ENCODE peak calls at places on chromosomes 11 and 22, in eight cellular contexts. One of them, this sample, is unnamed. For H3K4me1 and H3K9me3, the result is how much of the 10 kb centered on the place peaks cover.

GRCh38 chr11:1139441-1140066 is 18.2 kb upstream of the MUC5AC start:
- DNase-seq in psoas muscle: no peak
- DNase-seq in adipocyte: no peak
- DNase-seq in tibial nerve: no peak
- DNase-seq in lung: no peak
- DNase-seq in ovary: no peak
- DNase-seq in mammary epithelial cell: peak
- DNase-seq in endodermal cell: no peak
- DNase-seq in this sample: no peak

GRCh38 chr11:79018371-79018849 is 422.4 kb downstream of the TENM4 start:
- DNase-seq in endodermal cell: peak
- DNase-seq in adipocyte: peak
- DNase-seq in tibial nerve: no peak
- DNase-seq in lung: no peak
- DNase-seq in ovary: peak
- DNase-seq in mammary epithelial cell: no peak
- DNase-seq in psoas muscle: no peak
- DNase-seq in this sample: no peak

GRCh38 chr11:134355656-134356055 is 23.9 kb downstream of the GLB1L2 start:
- DNase-seq in lung: no peak
- DNase-seq in adipocyte: no peak
- DNase-seq in tibial nerve: no peak
- DNase-seq in endodermal cell: peak
- DNase-seq in mammary epithelial cell: no peak
- DNase-seq in psoas muscle: no peak
- DNase-seq in ovary: no peak
- DNase-seq in this sample: no peak

GRCh38 chr11:111419641-111420327 is 40.7 kb upstream of the POU2AF1 start:
- DNase-seq in endodermal cell: peak
- DNase-seq in mammary epithelial cell: no peak
- DNase-seq in ovary: peak
- DNase-seq in tibial nerve: no peak
- DNase-seq in adipocyte: no peak
- DNase-seq in psoas muscle: no peak
- DNase-seq in lung: no peak
- DNase-seq in this sample: no peak

GRCh38 chr11:34344410-34345011 is 13.3 kb downstream of the ABTB2 start:
- DNase-seq in adipocyte: no peak
- DNase-seq in mammary epithelial cell: peak
- DNase-seq in tibial nerve: no peak
- DNase-seq in psoas muscle: no peak
- DNase-seq in ovary: no peak
- DNase-seq in endodermal cell: no peak
- DNase-seq in lung: no peak
- DNase-seq in this sample: no peak

GRCh38 chr11:35598254-35599125 is 19.8 kb upstream of the FJX1 start:
- DNase-seq in adipocyte: no peak
- DNase-seq in tibial nerve: no peak
- DNase-seq in psoas muscle: no peak
- DNase-seq in ovary: no peak
- DNase-seq in lung: no peak
- DNase-seq in mammary epithelial cell: peak
- DNase-seq in endodermal cell: no peak
- DNase-seq in this sample: no peak

GRCh38 chr11:124041254-124041653 is at the start of gene OR10G7:
- DNase-seq in ovary: no peak
- DNase-seq in psoas muscle: no peak
- DNase-seq in tibial nerve: no peak
- DNase-seq in lung: no peak
- DNase-seq in endodermal cell: no peak
- DNase-seq in adipocyte: no peak
- DNase-seq in mammary epithelial cell: peak
- DNase-seq in this sample: no peak

GRCh38 chr22:37781434-37782059 is 26.2 kb upstream of the GCAT start:
- DNase-seq in endodermal cell: peak
- DNase-seq in ovary: peak
- DNase-seq in adipocyte: no peak
- DNase-seq in tibial nerve: no peak
- DNase-seq in mammary epithelial cell: no peak
- DNase-seq in psoas muscle: no peak
- DNase-seq in lung: no peak
- DNase-seq in this sample: no peak

GRCh38 chr11:31763296-31763695 is 47.8 kb downstream of the PAX6 start:
- DNase-seq in adipocyte: no peak
- DNase-seq in mammary epithelial cell: no peak
- DNase-seq in tibial nerve: no peak
- DNase-seq in ovary: no peak
- DNase-seq in lung: no peak
- DNase-seq in psoas muscle: no peak
- DNase-seq in endodermal cell: no peak
- DNase-seq in this sample: no peak

GRCh38 chr11:113705871-113706654 is at the start of gene TMPRSS5:
- DNase-seq in tibial nerve: no peak
- DNase-seq in lung: no peak
- DNase-seq in adipocyte: no peak
- DNase-seq in mammary epithelial cell: no peak
- DNase-seq in endodermal cell: no peak
- DNase-seq in psoas muscle: no peak
- DNase-seq in ovary: no peak
- DNase-seq in this sample: no peak

GRCh38 chr11:12261551-12261950 is 115.8 kb upstream of the PARVA start:
- DNase-seq in adipocyte: no peak
- DNase-seq in tibial nerve: no peak
- DNase-seq in mammary epithelial cell: no peak
- DNase-seq in psoas muscle: no peak
- DNase-seq in endodermal cell: no peak
- DNase-seq in ovary: no peak
- DNase-seq in lung: no peak
- DNase-seq in this sample: no peak

GRCh38 chr11:31267720-31268119 is 101.8 kb downstream of the DCDC1 start:
- DNase-seq in mammary epithelial cell: no peak
- DNase-seq in ovary: no peak
- DNase-seq in tibial nerve: no peak
- DNase-seq in endodermal cell: no peak
- DNase-seq in lung: no peak
- DNase-seq in psoas muscle: no peak
- DNase-seq in adipocyte: no peak
- DNase-seq in this sample: no peak

GRCh38 chr11:945986-946385 is 20.3 kb downstream of the AP2A2 start:
- DNase-seq in lung: no peak
- DNase-seq in tibial nerve: no peak
- DNase-seq in ovary: no peak
- DNase-seq in mammary epithelial cell: no peak
- DNase-seq in psoas muscle: no peak
- DNase-seq in endodermal cell: peak
- DNase-seq in adipocyte: no peak
- DNase-seq in this sample: no peak

GRCh38 chr11:120142072-120142423 is 4.1 kb upstream of the TRIM29 start:
- DNase-seq in adipocyte: no peak
- DNase-seq in tibial nerve: no peak
- DNase-seq in endodermal cell: peak
- DNase-seq in ovary: no peak
- DNase-seq in mammary epithelial cell: no peak
- DNase-seq in lung: peak
- DNase-seq in psoas muscle: no peak
- DNase-seq in this sample: no peak

GRCh38 chr11:45655347-45655756 is 10.1 kb downstream of the CHST1 start:
- DNase-seq in ovary: peak
- DNase-seq in adipocyte: peak
- DNase-seq in mammary epithelial cell: peak
- DNase-seq in lung: peak
- DNase-seq in tibial nerve: peak
- DNase-seq in endodermal cell: peak
- DNase-seq in psoas muscle: peak
- DNase-seq in this sample: peak

GRCh38 chr11:117794772-117795629 is 2.0 kb downstream of the DSCAML1 start:
- DNase-seq in tibial nerve: no peak
- DNase-seq in adipocyte: no peak
- DNase-seq in endodermal cell: no peak
- DNase-seq in lung: no peak
- DNase-seq in psoas muscle: no peak
- DNase-seq in mammary epithelial cell: no peak
- DNase-seq in ovary: no peak
- DNase-seq in this sample: no peak
- H3K4me3 ChIP-seq in tibial nerve: no peak
- H3K4me3 ChIP-seq in adipocyte: no peak
- H3K4me3 ChIP-seq in endodermal cell: peak
- H3K4me3 ChIP-seq in lung: no peak
- H3K4me3 ChIP-seq in psoas muscle: no peak
- H3K4me3 ChIP-seq in mammary epithelial cell: no peak
- H3K4me3 ChIP-seq in ovary: no peak
- H3K4me3 ChIP-seq in this sample: no peak

DNA sequence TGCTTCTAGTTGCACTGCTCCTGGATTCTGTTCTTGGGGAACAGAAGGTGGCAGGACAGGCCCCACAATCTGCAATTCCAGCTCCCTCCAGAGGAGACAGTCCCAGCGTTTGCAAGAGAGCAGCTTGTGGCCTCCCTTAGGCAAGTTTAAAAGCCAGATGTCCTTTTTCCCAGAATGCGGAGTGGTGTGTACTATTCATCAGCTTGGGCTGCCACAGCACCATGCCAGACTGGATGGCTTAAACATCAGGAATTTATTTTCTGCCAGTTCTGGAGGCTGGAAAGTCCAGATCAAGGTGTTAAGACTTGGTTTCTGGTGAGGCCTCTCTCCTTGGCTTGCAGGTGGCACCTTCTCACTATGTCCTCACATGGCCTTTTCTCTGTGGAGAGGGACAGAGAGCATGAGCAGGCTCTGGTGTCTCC is 11.7 kb downstream of the MIAT start:
- DNase-seq in tibial nerve: no peak
- DNase-seq in mammary epithelial cell: peak
- DNase-seq in ovary: no peak
- DNase-seq in lung: no peak
- DNase-seq in adipocyte: peak
- DNase-seq in psoas muscle: no peak
- DNase-seq in endodermal cell: peak
- DNase-seq in this sample: no peak
- H3K4me1 ChIP-seq in tibial nerve: under half
- H3K4me1 ChIP-seq in mammary epithelial cell: under half
- H3K4me1 ChIP-seq in ovary: under half
- H3K4me1 ChIP-seq in lung: under half
- H3K4me1 ChIP-seq in adipocyte: under half
- H3K4me1 ChIP-seq in psoas muscle: under half
- H3K4me1 ChIP-seq in endodermal cell: under half
- H3K4me1 ChIP-seq in this sample: half or more

GRCh38 chr11:103295704-103296103 is 186.5 kb downstream of the DYNC2H1 start:
- DNase-seq in ovary: no peak
- DNase-seq in tibial nerve: no peak
- DNase-seq in lung: no peak
- DNase-seq in adipocyte: no peak
- DNase-seq in mammary epithelial cell: no peak
- DNase-seq in endodermal cell: no peak
- DNase-seq in psoas muscle: no peak
- DNase-seq in this sample: no peak

GRCh38 chr11:103297900-103298299 is 188.7 kb downstream of the DYNC2H1 start:
- DNase-seq in tibial nerve: no peak
- DNase-seq in adipocyte: no peak
- DNase-seq in psoas muscle: no peak
- DNase-seq in mammary epithelial cell: no peak
- DNase-seq in lung: no peak
- DNase-seq in endodermal cell: no peak
- DNase-seq in ovary: no peak
- DNase-seq in this sample: no peak

DNA sequence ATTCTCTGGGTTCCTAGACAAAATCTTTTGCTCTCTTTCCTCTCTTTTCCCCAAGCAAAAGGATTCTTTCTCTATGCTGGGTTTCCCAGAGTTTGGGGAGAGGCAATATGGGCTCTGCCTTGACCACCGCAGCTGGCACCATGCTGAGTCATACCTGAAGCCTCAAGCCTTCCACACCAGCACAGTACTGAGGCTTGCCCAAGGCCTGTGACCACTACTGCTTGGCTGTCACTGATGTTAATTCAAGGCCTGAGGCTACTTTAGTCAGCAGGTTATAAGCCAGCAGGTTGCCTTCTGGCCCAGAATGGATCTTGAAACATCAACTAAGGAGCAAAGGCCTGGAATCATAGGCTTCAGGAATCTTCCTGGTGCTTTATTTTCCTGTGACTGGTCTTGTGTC is 185.3 kb downstream of the DYNC2H1 start:
- DNase-seq in psoas muscle: no peak
- DNase-seq in lung: no peak
- DNase-seq in mammary epithelial cell: peak
- DNase-seq in adipocyte: no peak
- DNase-seq in endodermal cell: no peak
- DNase-seq in tibial nerve: no peak
- DNase-seq in ovary: no peak
- DNase-seq in this sample: no peak
- H3K9me3 ChIP-seq in psoas muscle: under half
- H3K9me3 ChIP-seq in lung: under half
- H3K9me3 ChIP-seq in mammary epithelial cell: under half
- H3K9me3 ChIP-seq in adipocyte: under half
- H3K9me3 ChIP-seq in endodermal cell: under half
- H3K9me3 ChIP-seq in tibial nerve: under half
- H3K9me3 ChIP-seq in ovary: under half
- H3K9me3 ChIP-seq in this sample: under half

GRCh38 chr22:47631571-47632102 is 869.2 kb downstream of the TBC1D22A start:
- DNase-seq in mammary epithelial cell: no peak
- DNase-seq in tibial nerve: no peak
- DNase-seq in endodermal cell: no peak
- DNase-seq in adipocyte: no peak
- DNase-seq in ovary: no peak
- DNase-seq in lung: peak
- DNase-seq in psoas muscle: no peak
- DNase-seq in this sample: no peak

GRCh38 chr22:47630741-47631534 is 868.5 kb downstream of the TBC1D22A start:
- DNase-seq in ovary: no peak
- DNase-seq in psoas muscle: no peak
- DNase-seq in lung: no peak
- DNase-seq in mammary epithelial cell: no peak
- DNase-seq in adipocyte: no peak
- DNase-seq in endodermal cell: no peak
- DNase-seq in tibial nerve: no peak
- DNase-seq in this sample: no peak

GRCh38 chr22:47634342-47634741 is 871.9 kb downstream of the TBC1D22A start:
- DNase-seq in mammary epithelial cell: no peak
- DNase-seq in lung: no peak
- DNase-seq in ovary: no peak
- DNase-seq in endodermal cell: no peak
- DNase-seq in tibial nerve: no peak
- DNase-seq in psoas muscle: no peak
- DNase-seq in adipocyte: no peak
- DNase-seq in this sample: no peak

GRCh38 chr22:47632646-47633045 is 870.2 kb downstream of the TBC1D22A start:
- DNase-seq in ovary: no peak
- DNase-seq in adipocyte: no peak
- DNase-seq in tibial nerve: no peak
- DNase-seq in endodermal cell: no peak
- DNase-seq in mammary epithelial cell: no peak
- DNase-seq in psoas muscle: no peak
- DNase-seq in lung: peak
- DNase-seq in this sample: no peak

DNA sequence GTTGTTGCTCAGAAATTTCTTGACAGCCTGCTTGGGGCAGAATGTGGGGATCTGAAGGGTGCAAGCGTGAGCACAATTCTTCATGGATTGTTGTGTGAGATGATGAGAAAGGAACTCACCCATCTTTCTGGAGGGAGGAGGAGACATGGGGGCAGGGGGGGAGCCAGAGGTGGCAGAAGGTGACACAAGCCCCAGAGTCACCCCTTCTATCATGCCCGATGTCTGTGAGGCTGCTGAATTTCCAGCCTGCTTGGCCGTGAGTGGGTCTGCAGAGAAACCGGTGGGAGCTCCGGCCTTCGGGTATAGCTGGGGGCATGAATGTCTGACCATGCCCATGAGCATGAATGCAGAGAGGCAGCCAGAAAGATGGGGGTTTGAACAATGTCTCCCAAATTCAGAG is 870.7 kb downstream of the TBC1D22A start:
- DNase-seq in endodermal cell: no peak
- DNase-seq in ovary: no peak
- DNase-seq in adipocyte: no peak
- DNase-seq in psoas muscle: no peak
- DNase-seq in mammary epithelial cell: no peak
- DNase-seq in lung: no peak
- DNase-seq in tibial nerve: no peak
- DNase-seq in this sample: no peak
- H3K4me3 ChIP-seq in endodermal cell: no peak
- H3K4me3 ChIP-seq in ovary: no peak
- H3K4me3 ChIP-seq in adipocyte: no peak
- H3K4me3 ChIP-seq in psoas muscle: no peak
- H3K4me3 ChIP-seq in mammary epithelial cell: no peak
- H3K4me3 ChIP-seq in lung: no peak
- H3K4me3 ChIP-seq in tibial nerve: no peak
- H3K4me3 ChIP-seq in this sample: no peak

This sample was measured in CD8-positive, alpha-beta memory T cell.